ENCODE peak calls at places on chromosomes 5 and 9, in five cellular contexts. C, W, Q, N and H are unnamed samples.

GRCh38 chr5:151295801-151296477 is 7.6 kb downstream of the SLC36A3 start:
- DNase-seq in C (no peak), W (no peak), Q (no peak), N (no peak), H (no peak)

GRCh38 chr9:92507005-92507404 is 24.7 kb upstream of the ASPN start:
- DNase-seq in C (no peak), W (no peak), Q (no peak), N (no peak), H (no peak)

GRCh38 chr5:54876-55569 is 36.9 kb upstream of the PLEKHG4B start:
- DNase-seq in C (no peak), W (no peak), Q (no peak), N (no peak), H (no peak)

GRCh38 chr9:124132671-124133147 is 121.1 kb downstream of the LHX2 start:
- DNase-seq in C (no peak), W (no peak), Q (no peak), N (no peak), H (no peak)

GRCh38 chr9:121814594-121814993 is 163.2 kb downstream of the DAB2IP start:
- DNase-seq in C (no peak), W (no peak), Q (no peak), N (no peak), H (no peak)

GRCh38 chr5:84242286-84242685 is 142.4 kb downstream of the EDIL3 start:
- DNase-seq in C (no peak), W (peak), Q (no peak), N (no peak), H (no peak)

GRCh38 chr9:121133104-121133816 is 58.5 kb downstream of the CNTRL start:
- DNase-seq in C (peak), W (peak), Q (peak), N (no peak), H (no peak)

GRCh38 chr5:141753971-141754713 is 72.1 kb upstream of the ARAP3 start:
- DNase-seq in C (peak), W (peak), Q (peak), N (peak), H (peak)

GRCh38 chr9:109901191-109901590 is 121.2 kb downstream of the PALM2AKAP2 start:
- DNase-seq in C (no peak), W (no peak), Q (no peak), N (no peak), H (no peak)

GRCh38 chr5:135230326-135230925 is 168.6 kb downstream of the MACROH2A1 start:
- DNase-seq in C (peak), W (no peak), Q (no peak), N (no peak), H (no peak)

GRCh38 chr5:142290574-142291299 is 34.1 kb downstream of the SPRY4 start:
- DNase-seq in C (no peak), W (no peak), Q (no peak), N (peak), H (no peak)

GRCh38 chr5:26329562-26330189 is 708.7 kb downstream of the CDH9 start:
- DNase-seq in C (no peak), W (peak), Q (no peak), N (peak), H (no peak)

GRCh38 chr5:179304466-179304865 is 40.8 kb downstream of the ADAMTS2 start:
- DNase-seq in C (no peak), W (no peak), Q (no peak), N (no peak), H (no peak)

GRCh38 chr5:91430949-91431348 is 47.8 kb upstream of the ARRDC3 start:
- DNase-seq in C (no peak), W (no peak), Q (no peak), N (no peak), H (no peak)

GRCh38 chr5:66436721-66437120 is 159.5 kb upstream of the MAST4 start:
- DNase-seq in C (no peak), W (peak), Q (peak), N (no peak), H (peak)

GRCh38 chr9:15246243-15246642 is 60.8 kb downstream of the TTC39B start:
- DNase-seq in C (no peak), W (no peak), Q (no peak), N (no peak), H (no peak)

GRCh38 chr5:80284720-80285119 is 28.9 kb upstream of the SERINC5 start:
- DNase-seq in C (no peak), W (no peak), Q (no peak), N (no peak), H (no peak)

GRCh38 chr5:17340816-17341215 is 123.4 kb downstream of the BASP1 start:
- DNase-seq in C (no peak), W (peak), Q (no peak), N (no peak), H (no peak)

GRCh38 chr5:28014779-28015178 is 976.4 kb upstream of the CDH9 start:
- DNase-seq in C (peak), W (peak), Q (peak), N (no peak), H (peak)

GRCh38 chr5:103427326-103427725 is 135.3 kb downstream of the NUDT12 start:
- DNase-seq in C (no peak), W (no peak), Q (no peak), N (no peak), H (no peak)

GRCh38 chr9:96327694-96328352 is 25.8 kb upstream of the HSD17B3 start:
- DNase-seq in C (peak), W (peak), Q (peak), N (peak), H (peak)

GRCh38 chr9:126626117-126627022 is 12.6 kb downstream of the LMX1B start:
- DNase-seq in C (peak), W (no peak), Q (no peak), N (peak), H (no peak)

GRCh38 chr9:126624912-126625311 is 11.2 kb downstream of the LMX1B start:
- DNase-seq in C (no peak), W (no peak), Q (no peak), N (peak), H (no peak)

GRCh38 chr9:126623667-126624452 is 10.1 kb downstream of the LMX1B start:
- DNase-seq in C (no peak), W (no peak), Q (no peak), N (peak), H (no peak)

GRCh38 chr9:126624453-126624872 is 10.7 kb downstream of the LMX1B start:
- DNase-seq in C (no peak), W (no peak), Q (no peak), N (peak), H (no peak)

DNA sequence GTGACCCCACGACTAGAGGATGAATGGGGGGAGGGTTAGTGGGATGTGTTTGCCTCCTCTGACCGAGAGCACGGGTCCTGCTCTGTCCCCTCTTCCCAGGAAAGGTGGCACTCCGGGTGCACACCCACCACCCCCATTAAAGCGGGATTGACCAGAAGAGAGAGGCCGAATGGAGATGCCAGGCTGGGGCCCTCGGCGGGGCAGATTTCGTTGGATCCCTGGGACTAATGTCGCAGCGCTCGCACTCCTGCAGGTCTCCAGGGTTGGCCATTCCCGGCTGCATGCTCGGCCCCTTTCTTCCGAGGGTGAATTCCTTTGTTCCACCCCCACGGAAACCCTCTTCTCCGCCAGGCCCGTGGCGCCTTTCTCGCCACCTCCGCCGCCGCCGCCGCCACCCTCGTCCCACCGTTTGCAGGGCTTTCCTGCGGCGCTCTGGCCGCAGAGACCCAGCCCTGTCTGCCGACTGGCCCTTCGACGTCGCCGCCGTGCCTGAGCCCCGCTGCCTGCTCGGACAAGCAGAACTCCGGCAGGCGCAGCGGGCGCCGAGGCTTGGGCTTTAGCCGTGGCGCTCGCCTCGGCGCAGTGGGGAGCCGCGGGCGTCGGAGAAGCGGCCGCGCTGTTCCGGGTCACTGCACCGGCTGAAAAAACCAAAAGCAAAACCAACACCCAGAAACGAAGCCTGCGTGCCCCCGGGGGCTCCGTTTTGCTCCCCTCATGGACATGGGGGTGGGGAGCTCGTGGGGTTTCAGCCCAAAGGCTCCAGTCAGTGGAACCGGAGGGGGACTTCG is 11.8 kb downstream of the LMX1B start:
- DNase-seq in C (no peak), W (no peak), Q (no peak), N (peak), H (no peak)
- H3K4me3 ChIP-seq in C (no peak), W (peak), Q (no peak), N (peak), H (no peak)

GRCh38 chr9:131432050-131432449 is 38.2 kb downstream of the PRRC2B start:
- DNase-seq in C (no peak), W (no peak), Q (no peak), N (no peak), H (no peak)

GRCh38 chr9:131433302-131433854 is 39.5 kb downstream of the PRRC2B start:
- DNase-seq in C (no peak), W (no peak), Q (no peak), N (peak), H (no peak)

GRCh38 chr9:131432597-131433301 is 38.9 kb downstream of the PRRC2B start:
- DNase-seq in C (no peak), W (no peak), Q (no peak), N (no peak), H (no peak)

GRCh38 chr9:131426545-131426944 is 32.7 kb downstream of the PRRC2B start:
- DNase-seq in C (no peak), W (no peak), Q (no peak), N (no peak), H (no peak)

GRCh38 chr9:131429121-131430012 is 35.5 kb downstream of the PRRC2B start:
- DNase-seq in C (no peak), W (no peak), Q (no peak), N (no peak), H (no peak)
- H3K4me2 ChIP-seq in C (no peak), W (no peak), Q (no peak), N (no peak), H (no peak)

DNA sequence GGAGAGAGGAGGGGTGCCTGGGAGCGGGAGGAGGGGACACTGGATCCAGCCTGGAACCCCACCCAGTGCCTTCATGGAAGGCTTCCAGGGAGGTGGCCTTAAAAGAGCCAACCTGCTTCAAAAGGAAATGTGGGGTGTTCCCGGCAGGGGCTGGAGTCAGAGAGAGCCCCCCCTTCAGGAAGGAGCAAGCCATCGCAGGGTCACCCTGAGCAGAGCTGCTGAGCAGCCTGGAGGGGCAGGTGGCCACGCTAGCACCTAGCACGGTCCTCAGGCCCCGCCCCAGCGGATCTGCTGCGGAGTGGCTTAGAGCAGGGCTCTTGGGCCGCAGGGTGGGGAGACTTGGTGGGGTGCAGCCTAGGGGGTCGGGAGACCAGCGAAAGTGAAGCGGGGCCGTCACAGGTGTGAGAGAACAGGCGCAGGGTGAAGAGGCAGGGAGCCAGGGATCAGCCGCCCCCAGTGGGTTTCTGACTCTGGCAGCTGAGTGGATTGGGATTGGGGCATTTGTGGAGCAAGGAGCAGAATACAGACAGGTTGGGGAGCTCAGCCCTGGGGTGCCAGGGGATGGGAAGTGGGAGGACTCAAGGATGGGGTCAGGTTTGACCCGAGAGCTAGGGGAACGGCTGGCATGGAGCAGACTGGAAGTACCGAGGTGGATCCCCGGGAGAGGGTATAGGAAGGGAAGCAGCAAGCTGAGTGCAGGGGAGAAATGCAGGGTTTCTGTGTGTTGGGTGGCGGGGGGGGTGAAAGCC is 1.5 kb downstream of the LCN2 start:
- DNase-seq in C (peak), W (peak), Q (peak), N (peak), H (peak)
- H3K4me3 ChIP-seq in C (no peak), W (no peak), Q (peak), N (no peak), H (no peak)

GRCh38 chr5:175576096-175576495 is 81.8 kb upstream of the HRH2 start:
- DNase-seq in C (no peak), W (no peak), Q (no peak), N (no peak), H (no peak)
- H3K4me2 ChIP-seq in C (no peak), W (no peak), Q (no peak), N (no peak), H (no peak)